ENCODE peak calls at places on chromosome 15, in four cellular contexts. One of them, this sample, is unnamed.
A peak's percentile ranks its signal among the peaks of the same experiment; 100 is the strongest.

GRCh38 chr15:43872416-43873020 is 45.7 kb downstream of the WDR76 start:
- DNase-seq in stimulated activated CD4-positive, alpha-beta T cell treated with anti-CD3 and anti-CD28 coated beads, Interleukin-15, amount 100 ng/mL, for 1 hour: no peak
- DNase-seq in fibroblast of pulmonary artery: peak; percentile 90
- DNase-seq in RKO: peak; percentile 59
- DNase-seq in this sample: peak; percentile 29

GRCh38 chr15:45635191-45635638 is 386 bp downstream of the SQOR start:
- DNase-seq in RKO: peak; percentile 60
- DNase-seq in stimulated activated CD4-positive, alpha-beta T cell treated with anti-CD3 and anti-CD28 coated beads, Interleukin-15, amount 100 ng/mL, for 1 hour: peak; percentile 46
- DNase-seq in fibroblast of pulmonary artery: peak; percentile 18
- DNase-seq in this sample: no peak

GRCh38 chr15:74172751-74173544 is 562 bp upstream of the ISLR start:
- DNase-seq in RKO: no peak
- DNase-seq in fibroblast of pulmonary artery: peak; percentile 77
- DNase-seq in stimulated activated CD4-positive, alpha-beta T cell treated with anti-CD3 and anti-CD28 coated beads, Interleukin-15, amount 100 ng/mL, for 1 hour: no peak
- DNase-seq in this sample: no peak

GRCh38 chr15:50144342-50145120 is 25.5 kb upstream of the ATP8B4 start:
- DNase-seq in fibroblast of pulmonary artery: no peak
- DNase-seq in stimulated activated CD4-positive, alpha-beta T cell treated with anti-CD3 and anti-CD28 coated beads, Interleukin-15, amount 100 ng/mL, for 1 hour: no peak
- DNase-seq in RKO: no peak
- DNase-seq in this sample: no peak

GRCh38 chr15:83108266-83109219 is 1.1 kb downstream of the TM6SF1 start:
- DNase-seq in RKO: no peak
- DNase-seq in stimulated activated CD4-positive, alpha-beta T cell treated with anti-CD3 and anti-CD28 coated beads, Interleukin-15, amount 100 ng/mL, for 1 hour: no peak
- DNase-seq in fibroblast of pulmonary artery: peak; percentile 86
- DNase-seq in this sample: peak; percentile 90

GRCh38 chr15:68843425-68844311 is 23.0 kb upstream of the ANP32A start:
- DNase-seq in stimulated activated CD4-positive, alpha-beta T cell treated with anti-CD3 and anti-CD28 coated beads, Interleukin-15, amount 100 ng/mL, for 1 hour: peak; percentile 10
- DNase-seq in fibroblast of pulmonary artery: peak; percentile 24
- DNase-seq in RKO: no peak
- DNase-seq in this sample: no peak

GRCh38 chr15:35090104-35090807 is 5.2 kb upstream of the NANOGP8 start:
- DNase-seq in fibroblast of pulmonary artery: no peak
- DNase-seq in stimulated activated CD4-positive, alpha-beta T cell treated with anti-CD3 and anti-CD28 coated beads, Interleukin-15, amount 100 ng/mL, for 1 hour: no peak
- DNase-seq in RKO: no peak
- DNase-seq in this sample: no peak

GRCh38 chr15:63054985-63055384 is 12.4 kb downstream of the TPM1 start:
- DNase-seq in RKO: no peak
- DNase-seq in stimulated activated CD4-positive, alpha-beta T cell treated with anti-CD3 and anti-CD28 coated beads, Interleukin-15, amount 100 ng/mL, for 1 hour: no peak
- DNase-seq in fibroblast of pulmonary artery: no peak
- DNase-seq in this sample: no peak

GRCh38 chr15:65342493-65342892 is 35.3 kb downstream of the IGDCC3 start:
- DNase-seq in stimulated activated CD4-positive, alpha-beta T cell treated with anti-CD3 and anti-CD28 coated beads, Interleukin-15, amount 100 ng/mL, for 1 hour: no peak
- DNase-seq in fibroblast of pulmonary artery: no peak
- DNase-seq in RKO: no peak
- DNase-seq in this sample: no peak

GRCh38 chr15:93152264-93152884 is 63.4 kb upstream of the RGMA start:
- DNase-seq in stimulated activated CD4-positive, alpha-beta T cell treated with anti-CD3 and anti-CD28 coated beads, Interleukin-15, amount 100 ng/mL, for 1 hour: no peak
- DNase-seq in RKO: no peak
- DNase-seq in fibroblast of pulmonary artery: no peak
- DNase-seq in this sample: no peak

GRCh38 chr15:33400941-33401340 is 90.2 kb downstream of the RYR3 start:
- DNase-seq in fibroblast of pulmonary artery: no peak
- DNase-seq in RKO: no peak
- DNase-seq in stimulated activated CD4-positive, alpha-beta T cell treated with anti-CD3 and anti-CD28 coated beads, Interleukin-15, amount 100 ng/mL, for 1 hour: no peak
- DNase-seq in this sample: no peak

GRCh38 chr15:80832676-80833075 is 53.5 kb downstream of the CEMIP start:
- DNase-seq in fibroblast of pulmonary artery: no peak
- DNase-seq in RKO: no peak
- DNase-seq in stimulated activated CD4-positive, alpha-beta T cell treated with anti-CD3 and anti-CD28 coated beads, Interleukin-15, amount 100 ng/mL, for 1 hour: no peak
- DNase-seq in this sample: no peak